ENCODE peak calls at places on chromosomes 13 and 19, in four cellular contexts. E, P, U and A are unnamed samples. For H3K36me3, the result is how much of the 10 kb centered on the place peaks cover.

GRCh38 chr19:22491746-22492145 is 69.6 kb upstream of the ZNF98 start:
- DNase-seq in E (no peak), U (no peak), P (no peak), A (no peak)

GRCh38 chr19:13149628-13150186 is 468 bp downstream of the STX10 start:
- DNase-seq in U (no peak), P (no peak), E (peak), A (no peak)

GRCh38 chr13:71358218-71358617 is 508.8 kb downstream of the DACH1 start:
- DNase-seq in E (no peak), P (no peak), U (no peak), A (no peak)

GRCh38 chr19:28915737-28916460 is 297.1 kb downstream of the UQCRFS1 start:
- DNase-seq in E (no peak), P (no peak), U (no peak), A (no peak)

GRCh38 chr13:28412981-28413380 is 81.9 kb downstream of the FLT1 start:
- DNase-seq in E (no peak), U (no peak), P (no peak), A (no peak)

GRCh38 chr13:87089391-87089790 is 581.8 kb upstream of the SLITRK5 start:
- DNase-seq in P (no peak), U (no peak), E (no peak), A (no peak)

GRCh38 chr19:4151623-4152022 is 1.8 kb upstream of the CREB3L3 start:
- DNase-seq in P (no peak), E (no peak), U (no peak), A (no peak)

GRCh38 chr13:36820222-36820621 is 1.2 kb downstream of the RFXAP start:
- DNase-seq in P (no peak), U (no peak), E (no peak), A (no peak)

GRCh38 chr13:79435549-79435948 is 29.5 kb upstream of the RBM26 start:
- DNase-seq in E (no peak), P (no peak), U (no peak), A (no peak)

GRCh38 chr13:104385409-104385808 is 1319.2 kb upstream of the SLC10A2 start:
- DNase-seq in U (no peak), P (no peak), E (no peak), A (no peak)

GRCh38 chr19:29542327-29542726 is 16.5 kb downstream of the VSTM2B start:
- DNase-seq in U (no peak), E (no peak), P (no peak), A (no peak)

GRCh38 chr19:9622531-9622930 is 1.5 kb upstream of the ZNF561 start:
- DNase-seq in E (no peak), P (no peak), U (no peak), A (no peak)

GRCh38 chr13:30895773-30896172 is 10.3 kb upstream of the MEDAG start:
- DNase-seq in U (peak), E (no peak), P (peak), A (no peak)

GRCh38 chr13:57128909-57129308 is 11.8 kb upstream of the PRR20A start:
- DNase-seq in E (no peak), U (no peak), P (no peak), A (no peak)

GRCh38 chr19:35134601-35135091 is at the start of gene LGI4:
- DNase-seq in U (no peak), P (no peak), E (no peak), A (no peak)

GRCh38 chr19:48497728-48498575 is 13.7 kb downstream of the LMTK3 start:
- DNase-seq in P (no peak), U (no peak), E (no peak), A (no peak)

GRCh38 chr19:14517840-14518505 is at the start of gene DNAJB1:
- DNase-seq in E (peak), U (no peak), P (peak), A (no peak)

GRCh38 chr19:15776991-15777787 is 10.3 kb upstream of the OR10H5 start:
- DNase-seq in E (no peak), P (no peak), U (no peak), A (no peak)

GRCh38 chr19:45280471-45280961 is 29.4 kb downstream of the MARK4 start:
- DNase-seq in P (no peak), E (no peak), U (no peak), A (no peak)
- H3K36me3 ChIP-seq in P (under half), E (under half), U (under half), A (under half)

GRCh38 chr13:32385369-32385768 is 42.6 kb downstream of the N4BP2L1 start:
- DNase-seq in P (no peak), U (no peak), E (no peak), A (no peak)
- H3K36me3 ChIP-seq in P (under half), U (under half), E (under half), A (under half)

GRCh38 chr19:7145494-7145893 is 76.0 kb downstream of the ZNF557 start:
- DNase-seq in U (no peak), P (no peak), E (no peak), A (no peak)
- H3K36me3 ChIP-seq in U (under half), P (under half), E (half or more), A (under half)

GRCh38 chr19:32858155-32858554 is 11.4 kb downstream of the SLC7A9 start:
- DNase-seq in U (no peak), E (no peak), P (no peak), A (no peak)

GRCh38 chr19:32861596-32861995 is 8.0 kb downstream of the SLC7A9 start:
- DNase-seq in E (no peak), P (no peak), U (no peak), A (no peak)

GRCh38 chr19:32859591-32859990 is 10.0 kb downstream of the SLC7A9 start:
- DNase-seq in U (no peak), E (no peak), P (no peak), A (no peak)

GRCh38 chr19:32858559-32858958 is 11.0 kb downstream of the SLC7A9 start:
- DNase-seq in U (no peak), P (no peak), E (no peak), A (no peak)

GRCh38 chr19:32857584-32857983 is 12.0 kb downstream of the SLC7A9 start:
- DNase-seq in E (no peak), U (no peak), P (no peak), A (no peak)
- H3K36me3 ChIP-seq in E (half or more), U (under half), P (under half), A (under half)

GRCh38 chr19:55247621-55248099 is 11.2 kb downstream of the PPP6R1 start:
- DNase-seq in E (no peak), P (no peak), U (no peak), A (no peak)
- H3K36me3 ChIP-seq in E (half or more), P (under half), U (under half), A (under half)

GRCh38 chr19:55674841-55675660 is at the start of gene EPN1:
- DNase-seq in E (peak), P (peak), U (peak), A (peak)

GRCh38 chr19:55676384-55676783 is 1.4 kb downstream of the EPN1 start:
- DNase-seq in E (no peak), P (no peak), U (no peak), A (no peak)

GRCh38 chr19:55676889-55677505 is 2.0 kb downstream of the EPN1 start:
- DNase-seq in U (no peak), E (no peak), P (no peak), A (no peak)

GRCh38 chr19:55674459-55674840 is 576 bp upstream of the EPN1 start:
- DNase-seq in P (no peak), E (no peak), U (no peak), A (no peak)

GRCh38 chr19:55675661-55676354 is 782 bp downstream of the EPN1 start:
- DNase-seq in E (no peak), U (no peak), P (no peak), A (no peak)
- H3K36me3 ChIP-seq in E (half or more), U (under half), P (under half), A (under half)

GRCh38 chr13:110457361-110457760 is 104.2 kb downstream of the RAB20 start:
- DNase-seq in P (no peak), E (no peak), U (no peak), A (no peak)
- H3K36me3 ChIP-seq in P (under half), E (under half), U (half or more), A (under half)

GRCh38 chr19:46617566-46618079 is 7.3 kb downstream of the PTGIR start:
- DNase-seq in P (no peak), E (no peak), U (no peak), A (no peak)
- H3K36me3 ChIP-seq in P (under half), E (under half), U (under half), A (under half)